ENCODE peak calls at places on chromosomes 4 and X, in six cellular contexts. S is A549; V is activated CD8-positive, alpha-beta T cell treated with anti-CD3 and anti-CD28 coated beads for 36 hours; P is IMR-90; E is ovary; H is psoas muscle. R is an unnamed sample.

GRCh38 chrX:74232859-74233258 is 71.1 kb upstream of the ZCCHC13 start:
- DNase-seq in H (no peak), S (no peak), P (peak; percentile 23), E (no peak), V (no peak), R (no peak)

GRCh38 chr4:78566834-78567501 is 15.4 kb downstream of the ANXA3 start:
- DNase-seq in H (no peak), S (no peak), E (no peak), P (no peak), V (no peak), R (no peak)

GRCh38 chrX:66046612-66047235 is 6.8 kb upstream of the VSIG4 start:
- DNase-seq in E (no peak), V (peak; percentile 74), P (no peak), S (no peak), H (no peak), R (no peak)

GRCh38 chrX:48831909-48832291 is 3.5 kb downstream of the PCSK1N start:
- DNase-seq in H (no peak), V (no peak), S (no peak), P (no peak), E (no peak), R (no peak)

GRCh38 chr4:80926446-80926845 is 104.1 kb upstream of the BMP3 start:
- DNase-seq in V (no peak), H (no peak), E (no peak), P (peak; percentile 30), S (no peak), R (no peak)

GRCh38 chr4:139550724-139551429 is 5.1 kb downstream of the SETD7 start:
- DNase-seq in S (no peak), V (no peak), E (peak; percentile 52), P (peak; percentile 45), H (no peak), R (no peak)

GRCh38 chrX:140983730-140984129 is 18.7 kb upstream of the SPANXB1 start:
- DNase-seq in H (no peak), S (no peak), P (no peak), V (no peak), E (no peak), R (no peak)

GRCh38 chrX:6203462-6204215 is 25.0 kb downstream of the NLGN4X start:
- DNase-seq in P (no peak), V (no peak), E (no peak), H (no peak), S (no peak), R (no peak)

GRCh38 chr4:159977907-159978617 is 875.2 kb downstream of the RAPGEF2 start:
- DNase-seq in P (no peak), H (no peak), E (no peak), V (no peak), S (no peak), R (no peak)

GRCh38 chrX:27598312-27598711 is 8.2 kb downstream of the DCAF8L2 start:
- DNase-seq in E (no peak), P (no peak), H (no peak), V (no peak), S (no peak), R (no peak)

GRCh38 chrX:15301924-15302323 is 13.5 kb downstream of the ASB11 start:
- DNase-seq in P (peak; percentile 41), H (peak; percentile 82), S (no peak), E (no peak), V (peak; percentile 36), R (no peak)

GRCh38 chr4:5749568-5749967 is 38.6 kb downstream of the EVC start:
- DNase-seq in V (no peak), P (no peak), S (no peak), H (no peak), E (no peak), R (peak; percentile 5)

GRCh38 chr4:2825184-2825506 is 18.5 kb upstream of the ADD1 start:
- DNase-seq in E (peak; percentile 7), P (no peak), V (no peak), S (no peak), H (no peak), R (no peak)

GRCh38 chr4:2824329-2825183 is 19.1 kb upstream of the ADD1 start:
- DNase-seq in S (no peak), E (peak; percentile 25), P (no peak), V (no peak), H (peak; percentile 49), R (no peak)

GRCh38 chr4:2822461-2823300 is 21.0 kb upstream of the ADD1 start:
- DNase-seq in S (no peak), H (peak; percentile 41), E (peak; percentile 12), P (no peak), V (no peak), R (no peak)

GRCh38 chr4:2823671-2824328 is 19.8 kb upstream of the ADD1 start:
- DNase-seq in S (no peak), E (peak; percentile 20), P (no peak), H (peak; percentile 40), V (no peak), R (no peak)

DNA sequence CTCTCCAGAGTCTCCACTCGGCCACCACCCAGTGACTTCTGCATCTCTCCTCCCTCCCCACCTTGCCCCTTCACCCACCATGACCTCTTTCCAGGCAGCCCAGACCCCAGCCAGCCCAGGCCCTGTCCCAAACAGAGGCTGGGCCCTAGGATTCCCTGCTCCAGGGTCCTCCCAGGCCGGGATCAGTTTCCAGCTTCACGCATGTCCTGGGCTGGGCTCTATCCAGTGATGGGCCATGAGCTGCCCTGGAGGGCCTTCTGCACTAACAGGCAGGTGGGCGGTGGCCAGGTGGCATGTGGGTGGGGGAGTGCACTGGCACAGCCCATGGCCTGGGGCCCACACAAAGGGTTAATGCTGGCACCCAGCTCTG is 20.4 kb upstream of the ADD1 start:
- DNase-seq in P (no peak), H (peak; percentile 45), E (peak; percentile 17), V (no peak), S (no peak), R (no peak)
- TF ChIP-seq CTCF in P (no peak), H (no peak), E (no peak), V (no peak), S (no peak), R (no peak)

DNA sequence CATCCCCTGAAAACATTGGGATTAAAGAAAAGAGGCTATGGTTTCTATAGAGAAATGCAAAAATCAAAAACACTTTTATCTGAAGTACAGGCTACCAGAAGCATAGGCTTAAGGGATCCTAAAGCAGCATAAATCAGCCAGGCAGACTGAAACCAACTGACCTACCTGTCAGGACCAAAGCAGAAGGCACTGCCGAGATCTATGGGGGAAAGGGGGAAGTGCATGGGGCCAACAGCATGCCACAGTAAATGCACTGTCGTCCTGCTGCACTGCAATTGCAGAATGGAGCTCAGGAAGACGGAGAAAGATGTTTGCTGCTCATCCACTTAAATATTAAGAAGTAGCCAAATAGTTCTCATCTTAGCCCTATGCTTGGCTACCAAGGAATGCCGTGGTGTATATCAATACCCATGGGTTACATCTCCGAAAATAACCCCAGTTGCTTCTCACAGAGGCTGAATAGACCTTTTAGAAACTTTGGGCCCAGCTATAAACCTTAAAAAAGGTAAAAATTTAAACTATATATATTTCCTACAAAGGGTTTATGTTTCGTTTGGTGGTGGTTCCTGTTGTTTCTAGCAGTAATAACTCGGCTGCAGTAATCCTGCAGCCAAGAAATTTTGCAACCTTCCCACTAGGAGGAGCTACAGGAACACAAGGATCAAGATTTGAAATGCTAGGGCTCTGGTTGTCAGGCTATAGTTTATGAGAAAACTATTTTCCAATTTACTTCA is 312.2 kb upstream of the DIAPH2 start:
- DNase-seq in S (peak; percentile 17), V (no peak), E (no peak), P (peak; percentile 70), H (no peak), R (peak; percentile 17)
- TF ChIP-seq CTCF in S (peak; percentile 75), V (no peak), E (peak; percentile 45), P (peak; percentile 76), H (peak; percentile 64), R (peak; percentile 41)

GRCh38 chr4:103097112-103097511 is 2.5 kb downstream of the BDH2 start:
- DNase-seq in V (no peak), P (no peak), S (no peak), H (no peak), E (no peak), R (no peak)
- TF ChIP-seq CTCF in V (no peak), P (no peak), S (no peak), H (no peak), E (no peak), R (no peak)

DNA sequence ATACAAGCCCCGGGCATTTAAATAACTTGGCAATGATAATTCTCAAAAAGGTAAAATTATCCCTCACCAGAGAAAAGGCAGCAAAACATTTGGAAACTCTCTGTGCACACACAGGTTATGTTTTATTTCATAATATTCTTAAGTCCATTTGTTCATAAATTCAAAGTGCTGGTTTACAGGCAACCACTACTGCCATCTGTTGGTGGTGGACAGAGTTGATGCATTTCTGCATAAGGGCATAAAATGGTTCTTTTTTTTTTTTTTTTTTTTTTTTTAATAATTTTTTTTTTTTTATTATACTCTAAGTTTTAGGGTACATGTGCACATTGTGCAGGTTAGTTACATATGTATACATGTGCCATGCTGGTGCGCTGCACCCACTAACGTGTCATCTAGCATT is 31.5 kb upstream of the IL21 start:
- DNase-seq in H (no peak), V (peak; percentile 77), P (peak; percentile 81), E (peak; percentile 16), S (peak; percentile 7), R (peak; percentile 39)
- TF ChIP-seq CTCF in H (peak; percentile 22), V (peak; percentile 63), P (peak; percentile 65), E (no peak), S (peak; percentile 25), R (peak; percentile 34)

GRCh38 chr4:118836763-118837507 is 1.0 kb upstream of the SEC24D start:
- DNase-seq in P (no peak), V (no peak), E (no peak), S (peak; percentile 4), H (no peak), R (no peak)

GRCh38 chr4:118835896-118836762 is at the start of gene SEC24D:
- DNase-seq in V (peak; percentile 84), P (peak; percentile 87), E (peak; percentile 93), S (peak; percentile 81), H (peak; percentile 95), R (peak; percentile 96)

GRCh38 chr4:118842055-118842454 is 6.1 kb upstream of the SEC24D start:
- DNase-seq in S (no peak), H (no peak), V (no peak), E (no peak), P (peak; percentile 82), R (no peak)

GRCh38 chr4:118843237-118843636 is 7.3 kb upstream of the SEC24D start:
- DNase-seq in V (no peak), S (no peak), H (no peak), E (no peak), P (no peak), R (no peak)

GRCh38 chr4:118839221-118839927 is 3.4 kb upstream of the SEC24D start:
- DNase-seq in E (no peak), P (no peak), H (no peak), S (no peak), V (peak; percentile 43), R (no peak)
- TF ChIP-seq CTCF in E (no peak), P (no peak), H (no peak), S (no peak), V (peak; percentile 68), R (no peak)

DNA sequence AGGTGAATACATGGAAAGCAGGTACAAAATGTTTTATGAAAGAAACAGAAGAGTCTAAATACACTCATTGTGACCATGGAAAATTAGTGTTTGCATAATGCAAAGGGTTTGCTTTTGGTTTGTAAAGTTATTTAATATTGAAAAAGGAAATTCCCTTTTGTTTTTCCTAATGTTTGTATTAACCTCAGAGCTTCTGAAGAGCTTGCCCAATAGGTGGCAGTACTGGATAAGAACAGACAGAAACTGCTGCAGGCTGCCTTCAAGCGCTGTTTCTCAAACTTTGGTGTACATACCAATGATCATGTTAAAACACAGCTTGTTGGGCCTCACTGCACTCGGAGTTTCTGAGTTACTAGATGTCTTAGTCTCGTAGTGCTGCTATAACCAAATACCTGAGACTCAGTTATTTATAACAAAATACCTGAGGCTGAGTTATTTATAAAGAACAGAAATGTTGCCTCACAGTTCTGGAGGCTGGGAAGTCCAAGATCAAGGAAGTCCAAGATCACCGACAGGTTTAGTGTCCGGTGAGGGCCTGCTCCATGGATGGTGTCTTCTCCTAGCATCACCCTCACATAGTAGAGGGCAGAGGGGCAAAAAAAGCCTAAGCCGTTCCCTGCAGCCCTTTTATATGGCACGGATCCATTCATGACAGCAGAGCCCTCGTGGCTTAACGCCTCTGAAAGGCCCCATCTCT is 54.2 kb downstream of the SUPT20HL2 start:
- DNase-seq in V (peak; percentile 43), P (peak; percentile 80), E (peak; percentile 44), S (peak; percentile 43), H (no peak), R (peak; percentile 55)
- TF ChIP-seq CTCF in V (peak; percentile 37), P (peak; percentile 73), E (peak; percentile 42), S (peak; percentile 67), H (peak; percentile 44), R (peak; percentile 52)